ENCODE peak calls at places on chromosome 3, in nine cellular contexts. L is IMR-90, H is right lobe of liver, M is H54, V is testis, J is sigmoid colon, R is HCT116, F is transverse colon, K is breast epithelium. Y is an unnamed sample.

GRCh38 chr3:102353148-102353547 is 81.7 kb upstream of the ZPLD1 start:
- DNase-seq in K (no peak), R (no peak), H (no peak), J (no peak), L (no peak), V (peak; percentile 21), F (no peak), M (no peak), Y (no peak)

GRCh38 chr3:161038725-161039124 is 66.4 kb downstream of the B3GALNT1 start:
- DNase-seq in K (no peak), R (no peak), J (no peak), M (no peak), L (no peak), F (no peak), V (no peak), H (no peak), Y (no peak)

GRCh38 chr3:39460677-39461076 is 6.8 kb upstream of the MOBP start:
- DNase-seq in F (peak; percentile 23), V (no peak), H (no peak), M (no peak), K (no peak), R (no peak), J (no peak), L (no peak), Y (no peak)

GRCh38 chr3:9794400-9794799 is 1.5 kb downstream of the ARPC4 start:
- DNase-seq in M (no peak), K (no peak), V (no peak), R (no peak), J (no peak), H (no peak), L (no peak), F (no peak), Y (no peak)

GRCh38 chr3:45567730-45568172 is 26.8 kb upstream of the LIMD1 start:
- DNase-seq in V (no peak), F (peak; percentile 36), J (peak; percentile 59), R (no peak), M (no peak), K (no peak), H (no peak), L (peak; percentile 69), Y (no peak)

GRCh38 chr3:43080726-43081568 is 24.9 kb downstream of the POMGNT2 start:
- DNase-seq in M (no peak), R (no peak), K (no peak), V (no peak), J (no peak), F (no peak), L (no peak), H (no peak), Y (no peak)

GRCh38 chr3:128492353-128493220 is at the start of gene GATA2:
- DNase-seq in K (no peak), V (no peak), F (no peak), R (no peak), J (peak; percentile 59), L (no peak), M (no peak), H (no peak), Y (peak; percentile 78)

GRCh38 chr3:17138246-17139039 is 253.7 kb downstream of the PLCL2 start:
- DNase-seq in H (no peak), L (no peak), F (no peak), M (no peak), V (no peak), K (no peak), J (no peak), R (no peak), Y (no peak)

GRCh38 chr3:189071452-189071851 is 100.3 kb upstream of the TPRG1 start:
- DNase-seq in F (no peak), L (no peak), K (no peak), V (no peak), M (no peak), R (no peak), J (no peak), H (no peak), Y (no peak)

GRCh38 chr3:197456271-197457091 is 99.3 kb downstream of the BDH1 start:
- DNase-seq in M (peak; percentile 71), J (peak; percentile 95), V (peak; percentile 93), H (peak; percentile 89), R (peak; percentile 54), F (peak; percentile 83), L (peak; percentile 87), K (peak; percentile 80), Y (peak; percentile 88)

GRCh38 chr3:73746610-73747009 is 121.9 kb upstream of the PDZRN3 start:
- DNase-seq in L (no peak), V (no peak), K (no peak), F (no peak), J (no peak), R (no peak), H (no peak), M (no peak), Y (no peak)

GRCh38 chr3:118636841-118637240 is 397.8 kb downstream of the IGSF11 start:
- DNase-seq in K (no peak), F (no peak), L (no peak), J (no peak), M (no peak), V (peak; percentile 23), H (no peak), R (no peak), Y (no peak)

GRCh38 chr3:89303721-89304120 is 196.3 kb downstream of the EPHA3 start:
- DNase-seq in K (no peak), L (peak; percentile 44), M (no peak), R (no peak), J (no peak), F (no peak), H (no peak), V (no peak), Y (no peak)

GRCh38 chr3:58151637-58152036 is 59.1 kb downstream of the DNASE1L3 start:
- DNase-seq in M (no peak), F (no peak), J (peak; percentile 80), K (no peak), R (no peak), H (peak; percentile 70), V (peak; percentile 87), L (no peak), Y (no peak)

GRCh38 chr3:50227390-50228183 is 8.4 kb upstream of the GNAI2 start:
- DNase-seq in M (peak; percentile 95), K (peak; percentile 93), L (peak; percentile 80), H (peak; percentile 95), J (peak; percentile 95), V (peak; percentile 93), F (peak; percentile 94), R (peak; percentile 95), Y (peak; percentile 99)
- TF ChIP-seq POLR2A in M (peak; percentile 26), K (no peak), L (peak; percentile 47), H (no peak), J (peak; percentile 8), V (no peak), F (peak; percentile 57), R (peak; percentile 62), Y (peak; percentile 14)

GRCh38 chr3:119676771-119677640 is at the start of gene COX17:
- DNase-seq in F (peak; percentile 98), J (peak; percentile 98), R (peak; percentile 96), K (peak; percentile 94), V (peak; percentile 97), H (peak; percentile 95), M (peak; percentile 71), L (peak; percentile 94), Y (peak; percentile 97)
- TF ChIP-seq POLR2A in F (peak; percentile 82), J (peak; percentile 46), R (peak; percentile 78), K (peak; percentile 28), V (no peak), H (peak; percentile 87), M (peak; percentile 37), L (peak; percentile 68), Y (peak; percentile 17)

GRCh38 chr3:33798113-33798417 is 365 bp upstream of the PDCD6IP start:
- DNase-seq in H (no peak), M (no peak), K (no peak), V (no peak), F (no peak), L (no peak), J (no peak), R (no peak), Y (no peak)

GRCh38 chr3:33796137-33796536 is 2.3 kb upstream of the PDCD6IP start:
- DNase-seq in V (no peak), M (no peak), H (no peak), J (no peak), R (no peak), F (no peak), L (no peak), K (no peak), Y (no peak)

GRCh38 chr3:33799202-33799551 is 747 bp downstream of the PDCD6IP start:
- DNase-seq in K (no peak), J (no peak), H (no peak), F (no peak), V (no peak), R (no peak), L (no peak), M (no peak), Y (no peak)

GRCh38 chr3:33803252-33803651 is 4.8 kb downstream of the PDCD6IP start:
- DNase-seq in H (no peak), J (no peak), V (no peak), M (no peak), R (no peak), K (no peak), L (no peak), F (no peak), Y (no peak)

DNA sequence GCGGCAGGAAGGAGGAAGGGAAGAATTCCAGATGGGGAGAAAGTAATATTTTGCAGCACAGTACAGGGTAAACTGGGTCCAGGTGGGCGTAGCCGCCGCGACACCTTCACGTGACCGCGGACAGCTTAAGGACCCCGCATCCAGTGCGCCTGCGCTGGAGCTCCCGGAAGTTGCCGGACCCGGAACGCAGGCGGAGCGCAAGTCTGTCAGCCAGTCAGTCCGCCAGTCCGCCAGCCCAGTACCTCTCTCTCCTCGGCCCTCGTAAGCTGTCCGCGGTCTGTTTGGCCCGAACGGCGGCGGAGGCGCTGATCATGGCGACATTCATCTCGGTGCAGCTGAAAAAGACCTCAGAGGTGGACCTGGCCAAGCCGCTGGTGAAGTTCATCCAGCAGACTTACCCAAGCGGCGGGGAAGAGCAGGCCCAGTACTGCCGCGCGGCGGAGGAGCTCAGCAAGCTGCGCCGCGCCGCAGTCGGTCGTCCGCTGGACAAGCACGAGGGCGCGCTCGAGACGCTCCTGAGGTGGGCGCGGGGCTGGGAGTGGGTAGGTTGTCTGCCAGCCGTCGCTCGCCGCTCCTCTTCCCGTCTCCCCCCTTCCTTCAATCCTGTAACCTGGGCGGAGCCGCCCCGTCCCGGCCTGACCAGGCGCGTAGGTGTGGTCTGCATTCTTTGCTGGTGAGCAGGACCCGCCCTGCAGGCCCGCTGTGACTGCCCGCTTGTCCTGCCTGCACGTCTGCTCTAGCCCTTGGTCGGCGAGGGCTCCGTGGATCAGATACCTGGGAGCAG is at the start of gene PDCD6IP:
- DNase-seq in L (peak; percentile 89), H (peak; percentile 94), M (peak; percentile 82), J (peak; percentile 96), V (peak; percentile 95), R (peak; percentile 87), F (peak; percentile 95), K (peak; percentile 91), Y (peak; percentile 98)
- TF ChIP-seq POLR2A in L (peak; percentile 95), H (peak; percentile 96), M (peak; percentile 87), J (peak; percentile 76), V (peak; percentile 50), R (peak; percentile 63), F (peak; percentile 99), K (peak; percentile 80), Y (no peak)

DNA sequence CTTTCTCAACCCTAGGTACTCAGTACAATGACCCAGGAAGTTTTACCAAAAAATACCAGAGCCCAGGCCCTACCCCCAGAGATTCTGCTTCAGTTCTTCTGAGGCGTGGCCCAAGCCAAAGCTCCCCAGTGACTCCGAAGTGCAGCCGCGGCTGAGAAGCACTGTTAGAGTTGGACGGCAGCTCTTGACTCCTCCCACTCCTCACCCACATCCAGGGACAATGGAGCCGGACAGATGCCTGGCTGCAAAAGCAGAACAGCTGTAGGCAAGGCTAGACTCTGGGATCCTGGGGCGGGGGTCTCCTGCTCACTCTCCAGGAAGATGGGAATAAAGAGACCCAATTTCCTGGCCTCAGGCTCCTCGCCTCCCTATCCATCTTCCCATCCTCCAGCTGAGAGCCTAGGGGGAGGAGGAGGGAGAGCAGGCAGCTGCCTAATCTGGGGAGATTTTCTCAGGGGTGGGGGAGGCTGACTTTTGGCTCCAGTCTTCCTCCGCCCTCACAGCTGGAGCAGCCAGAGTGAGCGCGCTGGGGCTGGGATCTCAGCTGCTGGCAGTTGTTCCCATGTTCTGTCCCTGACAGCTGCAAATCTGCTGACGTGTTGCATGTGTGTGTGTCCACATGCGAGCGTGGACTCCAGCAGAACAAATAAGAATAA is 223.8 kb downstream of the OPA1 start:
- DNase-seq in K (peak; percentile 69), L (peak; percentile 11), H (peak; percentile 57), J (peak; percentile 92), R (no peak), M (no peak), F (peak; percentile 83), V (peak; percentile 83), Y (peak; percentile 73)
- TF ChIP-seq POLR2A in K (no peak), L (no peak), H (no peak), J (no peak), R (no peak), M (no peak), F (no peak), V (no peak), Y (no peak)

Y was measured in spleen.